ENCODE peak calls at places on chromosomes 1 and 21, in four cellular contexts. V is sigmoid colon, I is prostate gland, L is adipocyte. B is an unnamed sample.

GRCh38 chr1:241638091-241638682 is 2.0 kb downstream of the CHML start:
- DNase-seq in V (no peak), I (no peak), L (no peak), B (no peak)

GRCh38 chr1:162443906-162444305 is 32.0 kb upstream of the SH2D1B start:
- DNase-seq in V (no peak), I (no peak), L (no peak), B (no peak)

GRCh38 chr1:34292472-34292871 is 115.8 kb downstream of the C1orf94 start:
- DNase-seq in V (no peak), I (no peak), L (no peak), B (no peak)

GRCh38 chr1:181608951-181609350 is 125.6 kb downstream of the CACNA1E start:
- DNase-seq in V (no peak), I (no peak), L (no peak), B (no peak)

GRCh38 chr21:33618407-33618806 is 23.1 kb downstream of the CRYZL1 start:
- DNase-seq in V (no peak), I (no peak), L (no peak), B (no peak)

GRCh38 chr1:223504741-223505140 is 111.5 kb downstream of the CCDC185 start:
- DNase-seq in V (no peak), I (no peak), L (peak; percentile 27), B (no peak)

GRCh38 chr1:14304381-14304865 is 294.1 kb upstream of the KAZN start:
- DNase-seq in V (peak; percentile 68), I (no peak), L (peak; percentile 55), B (no peak)

GRCh38 chr21:20030390-20030789 is 967.8 kb upstream of the NCAM2 start:
- DNase-seq in V (no peak), I (no peak), L (no peak), B (no peak)

GRCh38 chr1:178161516-178161915 is 67.6 kb downstream of the RASAL2 start:
- DNase-seq in V (no peak), I (no peak), L (no peak), B (no peak)

GRCh38 chr1:201708085-201708512 is 120.9 kb upstream of the IPO9 start:
- DNase-seq in V (peak; percentile 80), I (no peak), L (peak; percentile 70), B (no peak)

GRCh38 chr1:226033599-226034390 is 28.7 kb upstream of the H3-3A start:
- DNase-seq in V (no peak), I (no peak), L (no peak), B (no peak)

GRCh38 chr1:225527575-225527974 is 99.7 kb upstream of the LBR start:
- DNase-seq in V (no peak), I (no peak), L (no peak), B (no peak)

GRCh38 chr1:210686841-210687240 is 358.1 kb downstream of the HHAT start:
- DNase-seq in V (no peak), I (no peak), L (no peak), B (no peak)

GRCh38 chr1:39102537-39103320 is 76.6 kb downstream of the NDUFS5 start:
- DNase-seq in V (no peak), I (peak; percentile 41), L (peak; percentile 85), B (no peak)

GRCh38 chr21:21179619-21180336 is 181.6 kb downstream of the NCAM2 start:
- DNase-seq in V (no peak), I (no peak), L (no peak), B (no peak)

GRCh38 chr1:84272401-84272800 is 29.1 kb upstream of the SAMD13 start:
- DNase-seq in V (no peak), I (peak; percentile 72), L (no peak), B (no peak)

GRCh38 chr1:218444173-218444572 is 99.0 kb downstream of the TGFB2 start:
- DNase-seq in V (no peak), I (no peak), L (no peak), B (no peak)

GRCh38 chr1:22645936-22646335 is 2.5 kb downstream of the C1QC start:
- DNase-seq in V (no peak), I (no peak), L (no peak), B (no peak)

GRCh38 chr1:15941044-15941840 is 34.7 kb downstream of the ZBTB17 start:
- DNase-seq in V (peak; percentile 58), I (no peak), L (no peak), B (no peak)

GRCh38 chr1:239155466-239155865 is 230.9 kb upstream of the CHRM3 start:
- DNase-seq in V (no peak), I (no peak), L (no peak), B (no peak)

GRCh38 chr1:244151558-244151957 is 100.5 kb downstream of the ZBTB18 start:
- DNase-seq in V (no peak), I (no peak), L (no peak), B (no peak)

GRCh38 chr1:115447672-115448071 is 109.6 kb upstream of the NGF start:
- DNase-seq in V (no peak), I (no peak), L (no peak), B (no peak)

GRCh38 chr21:42300045-42300583 is 15.1 kb downstream of the TFF3 start:
- DNase-seq in V (no peak), I (no peak), L (no peak), B (no peak)

GRCh38 chr1:165857046-165857801 is 29.8 kb downstream of the UCK2 start:
- DNase-seq in V (no peak), I (no peak), L (no peak), B (no peak)

DNA sequence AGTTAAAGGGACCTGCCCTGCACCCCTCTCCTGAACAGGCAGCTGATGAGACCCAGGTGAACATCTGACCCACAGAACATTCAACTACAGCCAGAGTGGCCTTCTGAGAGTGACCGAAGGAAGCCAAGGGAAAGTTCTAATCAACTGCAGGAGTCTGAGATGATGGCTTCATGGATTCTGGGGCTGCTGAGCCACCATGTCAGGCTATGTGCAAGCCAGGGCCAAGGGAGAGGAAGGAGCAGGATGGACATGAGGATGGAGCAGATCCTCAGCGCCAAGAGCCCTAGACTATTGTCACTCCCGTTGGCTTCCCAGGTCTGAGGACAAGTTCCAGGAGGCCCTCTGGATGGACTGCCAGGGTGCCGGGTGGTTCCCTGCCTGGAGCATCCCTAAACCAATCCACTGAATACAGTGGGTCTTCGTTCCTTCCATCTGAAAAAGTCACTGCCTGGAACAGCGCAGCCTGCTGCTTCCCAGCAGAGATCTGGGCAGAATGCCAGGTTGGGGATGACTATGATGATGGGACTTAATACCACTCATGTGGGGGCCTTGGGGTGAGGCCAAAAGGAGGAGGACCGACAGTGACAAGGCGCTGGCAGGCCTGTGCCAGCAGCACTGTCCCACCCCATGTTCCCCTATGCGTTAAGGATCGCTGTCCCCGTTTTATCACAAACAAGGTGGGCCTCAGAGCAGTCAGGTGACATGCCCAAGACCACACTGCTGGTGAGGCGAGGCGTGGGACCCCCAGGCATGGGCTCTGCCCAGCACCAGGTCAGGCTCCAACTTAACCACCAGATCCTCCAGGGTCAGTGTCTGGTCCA is 19.8 kb downstream of the SPOCD1 start:
- DNase-seq in V (peak; percentile 61), I (no peak), L (peak; percentile 69), B (peak; percentile 62)
- H3K4me3 ChIP-seq in V (no peak overlapping the region), I (no peak overlapping the region), L (peak overlapping the region; percentile 83), B (no peak overlapping the region)

GRCh38 chr1:66383168-66383567 is 150.8 kb upstream of the SGIP1 start:
- DNase-seq in V (no peak), I (no peak), L (no peak), B (no peak)
- H3K4me3 ChIP-seq in V (no peak overlapping the region), I (no peak overlapping the region), L (no peak overlapping the region), B (no peak overlapping the region)

DNA sequence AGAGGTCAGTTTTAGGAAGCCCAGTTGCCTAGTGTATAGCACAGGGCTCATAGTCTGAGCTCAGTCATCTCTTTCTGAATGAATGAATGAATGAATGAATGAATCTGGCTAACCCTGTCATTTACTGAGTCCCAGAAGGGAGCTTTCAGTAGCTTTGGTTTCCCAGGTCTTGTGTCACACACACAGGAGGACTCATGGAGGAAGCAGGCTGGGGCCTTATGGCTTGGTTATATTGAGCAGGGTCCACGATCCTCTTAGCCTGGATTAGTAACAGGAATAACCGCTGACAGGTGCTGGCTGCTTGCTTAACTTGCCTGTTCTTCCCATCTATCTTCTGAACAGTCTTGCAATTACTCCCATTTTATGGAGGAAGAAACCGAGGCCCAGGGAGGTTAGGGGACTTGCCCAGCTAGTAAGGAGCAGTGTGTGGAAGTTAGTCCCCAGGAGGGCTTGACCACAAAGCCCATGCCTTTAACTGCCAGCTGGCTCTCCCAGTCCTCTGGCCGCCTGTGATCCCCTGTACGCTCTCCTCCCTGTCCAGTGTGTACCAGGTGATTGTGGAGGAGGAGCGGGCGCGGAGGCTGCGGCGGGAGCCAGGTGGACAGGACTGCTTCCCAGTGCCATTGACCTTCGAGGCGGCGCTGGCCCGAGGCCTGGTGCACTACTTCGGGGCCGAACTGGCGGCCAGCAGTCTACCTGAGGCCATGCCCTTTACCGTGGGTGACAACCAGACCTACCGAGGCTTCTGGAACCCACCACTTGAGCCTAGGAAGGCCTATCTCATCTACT is 46.0 kb downstream of the PTPRU start:
- DNase-seq in V (no peak), I (no peak), L (no peak), B (no peak)
- H3K4me3 ChIP-seq in V (no peak overlapping the region), I (no peak overlapping the region), L (no peak overlapping the region), B (no peak overlapping the region)

DNA sequence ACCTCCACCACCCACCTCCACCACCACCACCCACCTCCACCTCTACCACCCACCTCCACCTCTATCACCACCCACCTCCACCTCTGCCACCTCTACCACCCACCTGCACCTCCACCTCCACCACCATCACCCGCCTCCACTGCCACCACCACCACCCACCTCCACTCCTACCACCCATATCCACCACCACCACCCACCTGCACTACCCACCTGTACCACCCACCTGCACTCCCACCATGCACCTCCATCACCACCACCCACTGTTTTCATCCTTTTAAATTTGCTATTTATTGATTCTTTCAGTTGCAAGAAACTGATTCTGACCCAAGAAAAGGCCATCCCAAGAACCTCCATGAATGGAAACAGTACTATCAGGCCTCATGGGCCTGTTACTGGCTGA is 6.3 kb downstream of the OPTC start:
- DNase-seq in V (no peak), I (no peak), L (no peak), B (no peak)
- H3K4me3 ChIP-seq in V (no peak overlapping the region), I (no peak overlapping the region), L (no peak overlapping the region), B (no peak overlapping the region)

GRCh38 chr1:111474521-111474920 is 737 bp downstream of the C1orf162 start:
- DNase-seq in V (no peak), I (no peak), L (no peak), B (no peak)
- H3K4me3 ChIP-seq in V (no peak overlapping the region), I (no peak overlapping the region), L (no peak overlapping the region), B (peak overlapping the region; percentile 25)

GRCh38 chr1:154556422-154556821 is 2.0 kb downstream of the UBE2Q1 start:
- DNase-seq in V (no peak), I (no peak), L (peak; percentile 67), B (peak; percentile 66)
- H3K4me3 ChIP-seq in V (no peak overlapping the region), I (peak overlapping the region; percentile 85), L (peak overlapping the region; percentile 89), B (peak overlapping the region; percentile 9)

B was measured in spleen.